ENCODE peak calls at places on chromosomes 2 and 18, in seven cellular contexts. R is astrocyte of the cerebellum, E is astrocyte of the spinal cord, P is progenitor cell of endocrine pancreas, S is suprapubic skin, Z is cardiac fibroblast, J is left ventricle myocardium inferior. L is an unnamed sample.

GRCh38 chr18:51278045-51278649 is 80.7 kb upstream of the MEX3C start:
- DNase-seq in R (no peak), E (peak; percentile 8), P (peak; percentile 11), S (no peak), Z (peak; percentile 37), J (no peak), L (peak; percentile 21)

GRCh38 chr18:12048010-12048826 is 45.4 kb upstream of the ANKRD62 start:
- DNase-seq in R (no peak), E (no peak), P (no peak), S (no peak), Z (no peak), J (no peak), L (no peak)

GRCh38 chr18:73047688-73048087 is 179.9 kb upstream of the NETO1 start:
- DNase-seq in R (no peak), E (no peak), P (no peak), S (no peak), Z (no peak), J (no peak), L (no peak)

GRCh38 chr18:12744103-12744502 is 41.3 kb downstream of the PSMG2 start:
- DNase-seq in R (peak; percentile 63), E (peak; percentile 76), P (no peak), S (no peak), Z (peak; percentile 90), J (no peak), L (no peak)

GRCh38 chr2:120847700-120848321 is 112.1 kb downstream of the GLI2 start:
- DNase-seq in R (no peak), E (peak; percentile 59), P (no peak), S (no peak), Z (no peak), J (no peak), L (no peak)

GRCh38 chr18:76459687-76460350 is 35.2 kb downstream of the ZNF516 start:
- DNase-seq in R (peak; percentile 100), E (peak; percentile 99), P (no peak), S (peak; percentile 78), Z (peak; percentile 99), J (no peak), L (no peak)

GRCh38 chr2:190344275-190344827 is 962 bp downstream of the INPP1 start:
- DNase-seq in R (no peak), E (no peak), P (no peak), S (no peak), Z (peak; percentile 33), J (peak; percentile 47), L (peak; percentile 62)

GRCh38 chr2:136251777-136252477 is 134.0 kb upstream of the CXCR4 start:
- DNase-seq in R (no peak), E (no peak), P (no peak), S (no peak), Z (no peak), J (no peak), L (no peak)

DNA sequence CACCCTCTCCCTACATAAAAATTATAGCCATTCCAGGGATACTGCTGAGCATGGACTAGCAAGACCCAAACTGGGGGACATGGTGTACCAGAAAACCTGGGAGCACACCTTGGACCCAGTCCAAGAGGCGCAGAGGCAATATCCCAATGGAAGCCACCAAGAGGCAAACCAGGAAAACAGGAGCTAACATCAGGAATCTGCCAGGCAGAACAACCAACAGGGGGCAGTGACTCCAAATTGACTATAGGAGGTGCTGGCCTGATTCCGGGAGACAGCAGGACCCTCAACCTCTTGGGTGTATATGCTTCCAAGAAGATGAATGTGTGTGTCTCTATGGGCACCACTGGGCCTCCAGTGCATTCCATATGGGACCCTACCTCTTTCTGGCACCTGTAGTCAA is 172.7 kb upstream of the ARL4C start:
- DNase-seq in R (no peak), E (no peak), P (no peak), S (no peak), Z (no peak), J (no peak), L (no peak)
- TF ChIP-seq CTCF in R (peak; percentile 13), E (peak; percentile 13), P (peak; percentile 34), S (no peak), Z (peak; percentile 20), J (no peak), L (no peak)

GRCh38 chr2:161019311-161019710 is 140.9 kb upstream of the TANK start:
- DNase-seq in R (no peak), E (no peak), P (no peak), S (no peak), Z (peak; percentile 77), J (no peak), L (no peak)
- TF ChIP-seq CTCF in R (no peak), E (no peak), P (no peak), S (no peak), Z (no peak), J (no peak), L (no peak)

DNA sequence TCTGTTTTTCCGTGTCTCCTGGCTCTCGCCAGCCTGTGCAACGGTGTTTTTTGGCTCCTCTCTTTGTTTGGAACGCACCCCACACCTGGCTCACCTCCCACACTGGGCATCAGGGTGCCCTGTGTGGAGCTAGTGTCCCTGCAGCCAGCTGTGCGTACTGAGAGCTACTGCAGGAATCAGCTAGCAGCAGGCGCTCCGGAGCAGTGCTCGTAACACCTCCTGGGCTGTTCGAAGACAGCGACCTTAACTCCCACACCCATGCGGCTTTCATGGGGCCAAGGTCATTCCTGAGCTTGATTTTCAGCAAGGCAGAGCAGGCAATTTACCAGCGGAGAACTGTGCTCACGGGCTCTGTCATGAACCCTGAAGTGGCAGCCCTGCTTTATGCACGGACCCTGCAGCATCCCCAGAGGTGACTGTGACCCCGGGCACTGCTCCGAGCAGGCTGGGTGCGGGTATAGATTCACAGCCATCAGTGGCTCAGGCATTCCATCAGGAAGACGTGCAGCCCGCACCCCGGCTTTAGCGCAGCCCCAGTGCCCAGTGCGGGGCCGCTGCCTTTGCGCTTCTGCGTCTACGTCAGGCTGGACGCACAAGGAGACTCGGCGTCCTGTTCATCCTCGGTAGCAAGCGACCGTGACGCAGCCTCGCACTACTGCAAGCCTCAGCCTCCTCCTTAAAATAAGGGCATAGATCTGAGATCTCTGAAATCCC is 58.3 kb downstream of the ADI1 start:
- DNase-seq in R (no peak), E (no peak), P (no peak), S (peak; percentile 79), Z (no peak), J (peak; percentile 64), L (no peak)
- TF ChIP-seq CTCF in R (no peak), E (no peak), P (no peak), S (no peak), Z (no peak), J (no peak), L (no peak)

DNA sequence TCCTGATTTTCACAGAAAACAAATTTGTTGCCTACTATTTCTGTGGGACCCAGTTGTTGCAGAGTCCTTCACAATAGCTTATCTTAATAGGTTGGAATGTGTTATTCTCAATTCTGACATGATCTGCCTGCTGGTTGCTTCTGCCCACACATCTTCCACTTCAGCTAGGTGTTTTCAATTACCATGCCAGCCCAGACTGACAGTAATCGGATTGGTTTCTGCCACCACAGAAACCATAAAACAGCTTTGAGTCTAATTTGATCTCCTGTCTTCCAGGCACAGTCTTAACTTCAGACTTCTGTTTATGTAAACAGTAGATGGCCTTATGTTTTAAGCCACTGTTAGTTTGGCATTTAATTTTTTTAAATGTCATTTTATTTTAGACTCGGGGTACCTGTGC is 248.2 kb upstream of the RBMS1 start:
- DNase-seq in R (no peak), E (no peak), P (no peak), S (no peak), Z (no peak), J (no peak), L (no peak)
- TF ChIP-seq CTCF in R (no peak), E (no peak), P (no peak), S (no peak), Z (no peak), J (no peak), L (no peak)

DNA sequence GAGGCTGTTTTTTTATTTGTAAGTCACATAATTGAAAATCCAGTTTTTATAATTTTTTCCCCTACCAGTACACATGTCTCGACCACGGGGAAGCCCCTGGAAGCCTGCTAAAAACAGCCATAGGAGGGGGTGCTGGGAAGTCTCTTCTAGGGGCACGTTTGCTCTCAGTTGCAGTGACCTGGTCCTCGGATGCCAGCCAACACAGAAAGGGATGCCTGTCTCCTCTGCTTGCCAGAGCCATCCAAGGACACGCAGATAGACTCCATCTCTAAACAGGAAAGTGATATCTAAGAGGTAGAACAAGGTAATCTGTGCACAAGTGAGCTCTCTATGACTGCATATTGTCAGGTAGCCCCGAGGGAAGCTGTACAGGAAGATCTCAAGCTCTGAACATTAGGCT is 255.8 kb downstream of the SETBP1 start:
- DNase-seq in R (no peak), E (no peak), P (no peak), S (no peak), Z (no peak), J (no peak), L (no peak)
- TF ChIP-seq CTCF in R (no peak), E (no peak), P (no peak), S (no peak), Z (no peak), J (no peak), L (no peak)

GRCh38 chr2:70966681-70967080 is 11.7 kb upstream of the ANKRD53 start:
- DNase-seq in R (no peak), E (no peak), P (no peak), S (no peak), Z (no peak), J (no peak), L (no peak)

GRCh38 chr2:70964133-70964532 is 14.3 kb upstream of the ANKRD53 start:
- DNase-seq in R (no peak), E (no peak), P (no peak), S (no peak), Z (no peak), J (no peak), L (no peak)

GRCh38 chr2:70965506-70965905 is 12.9 kb upstream of the ANKRD53 start:
- DNase-seq in R (no peak), E (no peak), P (no peak), S (peak; percentile 72), Z (no peak), J (no peak), L (no peak)

GRCh38 chr2:70962885-70963878 is 15.2 kb upstream of the ANKRD53 start:
- DNase-seq in R (no peak), E (no peak), P (no peak), S (peak; percentile 77), Z (no peak), J (no peak), L (no peak)

GRCh38 chr2:70964596-70965386 is 13.6 kb upstream of the ANKRD53 start:
- DNase-seq in R (no peak), E (peak; percentile 60), P (no peak), S (peak; percentile 84), Z (peak; percentile 70), J (peak; percentile 73), L (peak; percentile 83)
- TF ChIP-seq CTCF in R (peak; percentile 72), E (peak; percentile 79), P (peak; percentile 78), S (peak; percentile 50), Z (peak; percentile 78), J (peak; percentile 81), L (peak; percentile 81)

GRCh38 chr18:57906852-57907251 is 103.7 kb upstream of the ATP8B1 start:
- DNase-seq in R (no peak), E (no peak), P (no peak), S (no peak), Z (no peak), J (no peak), L (no peak)
- TF ChIP-seq CTCF in R (peak; percentile 28), E (peak; percentile 37), P (peak; percentile 18), S (no peak), Z (peak; percentile 23), J (no peak), L (no peak)

GRCh38 chr2:162579169-162579568 is 235.2 kb downstream of the GCA start:
- DNase-seq in R (no peak), E (no peak), P (no peak), S (no peak), Z (no peak), J (no peak), L (no peak)
- TF ChIP-seq CTCF in R (no peak), E (no peak), P (no peak), S (no peak), Z (no peak), J (no peak), L (no peak)

L was measured in transverse colon.